ENCODE peak calls at places on chromosomes 16 and 17, in six cellular contexts. E is IMR-90, R is OCI-LY7, T is fibroblast of lung, L is H9, S is GM23248. D is an unnamed sample.

GRCh38 chr16:24700549-24701392 is 28.7 kb upstream of the TNRC6A start:
- DNase-seq in S (peak; percentile 99), R (no peak), T (peak; percentile 99), E (peak; percentile 98), L (peak; percentile 77), D (no peak)

GRCh38 chr16:66273036-66273435 is 93.5 kb upstream of the CDH5 start:
- DNase-seq in T (no peak), S (no peak), E (no peak), R (no peak), L (peak; percentile 8), D (no peak)

GRCh38 chr17:73719588-73720071 is 75.4 kb upstream of the SDK2 start:
- DNase-seq in E (no peak), L (no peak), S (no peak), T (no peak), R (no peak), D (peak; percentile 54)

GRCh38 chr17:50944902-50945720 is 79.0 kb upstream of the TOB1 start:
- DNase-seq in T (no peak), E (no peak), R (no peak), S (no peak), L (no peak), D (no peak)

GRCh38 chr17:78144736-78145641 is 1.2 kb upstream of the C17orf99 start:
- DNase-seq in S (no peak), T (no peak), E (no peak), L (no peak), R (no peak), D (no peak)

GRCh38 chr17:75124041-75124818 is 7.3 kb downstream of the NT5C start:
- DNase-seq in E (peak; percentile 18), R (no peak), S (peak; percentile 18), T (peak; percentile 86), L (no peak), D (no peak)

GRCh38 chr17:38606646-38607611 is 1.2 kb upstream of the SRCIN1 start:
- DNase-seq in S (no peak), E (no peak), T (no peak), R (no peak), L (peak; percentile 66), D (no peak)

GRCh38 chr16:66493490-66494401 is 56.2 kb downstream of the TK2 start:
- DNase-seq in R (no peak), L (no peak), T (no peak), E (no peak), S (no peak), D (no peak)

GRCh38 chr17:27352481-27353460 is 58.9 kb downstream of the WSB1 start:
- DNase-seq in E (peak; percentile 24), S (peak; percentile 26), L (no peak), T (peak; percentile 53), R (no peak), D (no peak)

GRCh38 chr16:59463776-59464175 is 729.7 kb upstream of the GOT2 start:
- DNase-seq in L (no peak), E (peak; percentile 27), T (peak; percentile 49), S (no peak), R (no peak), D (no peak)

GRCh38 chr16:82657239-82657638 is 30.5 kb downstream of the CDH13 start:
- DNase-seq in S (peak; percentile 49), E (peak; percentile 79), T (peak; percentile 53), L (no peak), R (no peak), D (no peak)

GRCh38 chr17:6098466-6099180 is 28.4 kb downstream of the WSCD1 start:
- DNase-seq in E (no peak), S (no peak), T (no peak), R (no peak), L (peak; percentile 63), D (no peak)

GRCh38 chr17:67381925-67382257 is 4.8 kb downstream of the PITPNC1 start:
- DNase-seq in S (no peak), T (no peak), L (no peak), E (no peak), R (no peak), D (no peak)

GRCh38 chr16:27369806-27370205 is 32.2 kb upstream of the IL21R start:
- DNase-seq in R (no peak), L (no peak), T (peak; percentile 57), E (peak; percentile 79), S (peak; percentile 45), D (no peak)

GRCh38 chr16:4314532-4315184 is 1.2 kb upstream of the GLIS2 start:
- DNase-seq in T (peak; percentile 69), R (peak; percentile 24), S (peak; percentile 72), L (peak; percentile 66), E (peak; percentile 56), D (no peak)

GRCh38 chr16:17474037-17474436 is 3.3 kb upstream of the XYLT1 start:
- DNase-seq in R (no peak), S (peak; percentile 55), T (peak; percentile 42), L (no peak), E (no peak), D (no peak)

GRCh38 chr17:1883536-1883935 is 53.7 kb downstream of the RPA1 start:
- DNase-seq in S (no peak), R (no peak), L (no peak), T (no peak), E (no peak), D (no peak)

GRCh38 chr17:37019117-37019744 is 70.5 kb downstream of the AATF start:
- DNase-seq in E (no peak), R (no peak), T (no peak), L (no peak), S (no peak), D (peak; percentile 41)

DNA sequence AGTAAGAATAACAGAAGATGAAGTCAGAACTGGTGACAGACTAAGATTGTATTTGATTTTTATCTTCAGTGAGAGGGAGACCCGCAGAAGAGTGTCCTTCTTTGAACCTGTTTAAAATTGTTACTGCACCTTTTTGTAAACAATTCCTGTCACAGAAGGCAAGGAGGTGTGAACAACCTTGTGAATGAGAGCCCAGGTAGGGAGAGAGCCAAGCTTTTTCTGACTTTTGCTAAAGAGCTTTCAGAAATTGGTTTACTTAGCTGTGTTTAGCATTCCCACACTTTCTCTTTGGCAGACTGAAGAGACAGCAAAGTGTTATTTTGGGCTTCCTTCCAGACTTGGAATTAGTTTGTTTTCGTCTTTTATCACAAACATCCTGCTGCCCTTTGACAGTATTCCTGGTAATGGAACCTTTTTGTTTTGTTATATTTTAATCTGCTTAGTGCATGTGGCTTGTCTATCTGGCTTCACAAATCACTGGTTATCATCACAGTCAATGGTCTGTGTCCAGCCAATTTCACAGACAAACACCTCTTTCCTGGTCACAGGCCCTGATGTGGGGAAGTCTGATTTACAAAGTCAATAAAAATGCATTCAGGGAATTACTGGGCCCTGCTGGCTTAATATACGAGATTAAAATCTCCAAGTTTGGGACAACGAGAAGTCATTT is 85.7 kb upstream of the HS3ST2 start:
- DNase-seq in R (no peak), L (no peak), T (no peak), E (no peak), S (no peak), D (no peak)
- H2AFZ ChIP-seq in R (no peak overlapping the region), L (no peak overlapping the region), T (no peak overlapping the region), E (no peak overlapping the region), S (no peak overlapping the region), D (no peak overlapping the region)

DNA sequence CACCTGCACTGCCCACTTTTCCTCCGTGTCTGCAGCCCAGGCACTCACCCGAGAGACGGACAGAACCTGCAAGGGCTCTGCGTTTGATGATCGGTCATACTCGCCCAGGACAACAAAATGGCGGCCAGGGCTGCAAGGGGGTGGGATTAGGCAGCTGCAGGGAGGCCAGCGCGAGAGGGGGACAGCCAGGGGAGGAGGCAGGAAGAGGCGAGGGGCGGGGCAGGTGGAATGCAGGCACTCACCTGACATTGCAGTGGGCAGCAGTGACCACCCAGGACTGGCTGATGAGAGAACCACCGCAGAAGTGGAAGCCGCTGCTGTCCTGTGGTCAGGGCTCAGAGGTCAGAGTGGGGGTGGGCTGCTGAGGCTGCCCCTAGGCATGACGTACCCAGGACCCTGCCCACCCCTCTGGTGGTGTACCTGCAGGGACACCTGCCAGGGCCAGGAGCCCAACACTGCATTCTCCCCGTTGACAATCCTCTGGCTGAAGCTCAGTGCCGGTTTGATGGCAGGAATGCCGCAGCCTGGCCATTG is 917 bp downstream of the CTRL start:
- DNase-seq in T (no peak), S (no peak), R (no peak), L (no peak), E (no peak), D (no peak)
- H2AFZ ChIP-seq in T (no peak overlapping the region), S (no peak overlapping the region), R (no peak overlapping the region), L (no peak overlapping the region), E (no peak overlapping the region), D (no peak overlapping the region)

GRCh38 chr16:90046971-90047713 is 27.9 kb upstream of the DBNDD1 start:
- DNase-seq in E (peak; percentile 58), T (peak; percentile 57), S (peak; percentile 71), L (peak; percentile 55), R (no peak), D (no peak)
- H2AFZ ChIP-seq in E (peak overlapping the region; percentile 89), T (peak overlapping the region; percentile 76), S (peak overlapping the region; percentile 77), L (no peak overlapping the region), R (no peak overlapping the region), D (peak overlapping the region; percentile 88)

GRCh38 chr16:10558746-10559641 is 21.4 kb downstream of the EMP2 start:
- DNase-seq in T (peak; percentile 70), L (no peak), R (no peak), S (peak; percentile 84), E (no peak), D (no peak)
- H2AFZ ChIP-seq in T (peak overlapping the region; percentile 16), L (no peak overlapping the region), R (no peak overlapping the region), S (peak overlapping the region; percentile 90), E (no peak overlapping the region), D (no peak overlapping the region)

DNA sequence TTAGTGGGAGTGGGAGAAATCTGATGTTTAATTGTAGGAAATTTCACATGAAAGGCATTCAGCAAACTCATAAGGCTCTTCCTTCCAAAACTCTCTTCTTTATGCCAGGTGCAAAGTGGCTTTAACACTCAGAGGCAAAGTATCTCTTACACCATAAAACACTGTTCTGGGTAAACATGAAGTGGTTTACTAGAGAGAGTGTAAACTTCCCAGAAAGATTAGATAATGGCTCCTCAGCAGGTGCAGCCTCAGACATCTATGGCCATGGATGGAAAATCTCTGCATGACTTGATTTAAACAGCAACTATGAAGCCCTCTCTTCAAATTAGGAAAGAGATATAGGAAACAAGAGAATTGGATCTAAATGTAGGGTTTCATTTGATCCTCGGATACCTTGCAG is 583.1 kb upstream of the SALL1 start:
- DNase-seq in E (no peak), T (no peak), L (no peak), R (no peak), S (no peak), D (no peak)
- H2AFZ ChIP-seq in E (no peak overlapping the region), T (no peak overlapping the region), L (no peak overlapping the region), R (no peak overlapping the region), S (no peak overlapping the region), D (no peak overlapping the region)